ENCODE peak calls at places on chromosomes 6 and 20, in nine cellular contexts. W is astrocyte of the spinal cord; X is colonic mucosa; O is iPS-NIHi11; C is GM18507; F is NCI-H1105; M is HTR-8/SVneo; D is kidney epithelial cell; P is activated naive CD4-positive, alpha-beta T cell treated with anti-CD3 and anti-CD28 coated beads, Interleukin-2, amount 50 U/mL, for 16 hours. H is an unnamed sample.

GRCh38 chr6:87791029-87791428 is 89.0 kb upstream of the AKIRIN2 start:
- DNase-seq in W (no peak), X (no peak), O (no peak), C (no peak), F (no peak), M (no peak), D (no peak), P (no peak), H (no peak)

GRCh38 chr6:52595000-52595795 is 18.3 kb upstream of the TRAM2 start:
- DNase-seq in W (peak; percentile 92), X (peak; percentile 76), O (peak; percentile 74), C (no peak), F (no peak), M (peak; percentile 67), D (peak; percentile 95), P (no peak), H (no peak)

GRCh38 chr20:3204124-3204794 is at the start of gene DDRGK1:
- DNase-seq in W (peak; percentile 84), X (peak; percentile 95), O (peak; percentile 94), C (peak; percentile 86), F (peak; percentile 78), M (peak; percentile 95), D (peak; percentile 19), P (peak; percentile 90), H (peak; percentile 96)

GRCh38 chr6:2387445-2387844 is 142.0 kb upstream of the GMDS start:
- DNase-seq in W (no peak), X (no peak), O (no peak), C (no peak), F (no peak), M (no peak), D (no peak), P (no peak), H (no peak)

GRCh38 chr20:61970357-61970756 is 95.3 kb downstream of the TAF4 start:
- DNase-seq in W (no peak), X (no peak), O (no peak), C (no peak), F (no peak), M (no peak), D (no peak), P (no peak), H (peak; percentile 27)

GRCh38 chr6:150325093-150325772 is 43.6 kb upstream of the IYD start:
- DNase-seq in W (no peak), X (no peak), O (peak; percentile 38), C (no peak), F (no peak), M (no peak), D (peak; percentile 35), P (no peak), H (no peak)

GRCh38 chr6:44234101-44235090 is 11.0 kb downstream of the SLC29A1 start:
- DNase-seq in W (peak; percentile 82), X (peak; percentile 61), O (peak; percentile 73), C (no peak), F (no peak), M (no peak), D (peak; percentile 56), P (no peak), H (no peak)

GRCh38 chr20:56194042-56194441 is 54.5 kb upstream of the MC3R start:
- DNase-seq in W (no peak), X (no peak), O (no peak), C (no peak), F (no peak), M (no peak), D (no peak), P (no peak), H (no peak)

GRCh38 chr6:131122516-131122915 is 12.8 kb upstream of the AKAP7 start:
- DNase-seq in W (no peak), X (no peak), O (no peak), C (no peak), F (no peak), M (no peak), D (no peak), P (no peak), H (no peak)

GRCh38 chr6:123619156-123619555 is 17.6 kb downstream of the TRDN start:
- DNase-seq in W (no peak), X (no peak), O (no peak), C (no peak), F (no peak), M (no peak), D (no peak), P (no peak), H (no peak)

GRCh38 chr20:61394088-61394822 is 142.2 kb downstream of the CDH4 start:
- DNase-seq in W (no peak), X (no peak), O (no peak), C (no peak), F (no peak), M (no peak), D (no peak), P (no peak), H (no peak)

GRCh38 chr20:33882481-33882880 is 71.3 kb downstream of the CHMP4B start:
- DNase-seq in W (no peak), X (no peak), O (peak; percentile 14), C (no peak), F (no peak), M (no peak), D (no peak), P (no peak), H (no peak)

GRCh38 chr20:60586417-60587105 is 628.3 kb downstream of the CDH26 start:
- DNase-seq in W (no peak), X (no peak), O (no peak), C (no peak), F (no peak), M (no peak), D (no peak), P (no peak), H (no peak)

GRCh38 chr6:159819098-159819497 is 19.0 kb downstream of the PNLDC1 start:
- DNase-seq in W (no peak), X (no peak), O (no peak), C (no peak), F (no peak), M (no peak), D (no peak), P (no peak), H (no peak)

GRCh38 chr6:155495011-155495768 is 39.6 kb upstream of the NOX3 start:
- DNase-seq in W (peak; percentile 70), X (peak; percentile 20), O (peak; percentile 55), C (no peak), F (no peak), M (peak; percentile 4), D (no peak), P (no peak), H (no peak)

GRCh38 chr6:110756817-110757216 is 58.5 kb downstream of the CDK19 start:
- DNase-seq in W (no peak), X (no peak), O (no peak), C (no peak), F (no peak), M (no peak), D (no peak), P (no peak), H (no peak)

GRCh38 chr6:90197854-90198496 is 98.7 kb downstream of the BACH2 start:
- DNase-seq in W (peak; percentile 53), X (no peak), O (no peak), C (no peak), F (no peak), M (no peak), D (no peak), P (no peak), H (no peak)

GRCh38 chr20:39108746-39109145 is 146.6 kb downstream of the DHX35 start:
- DNase-seq in W (no peak), X (no peak), O (no peak), C (no peak), F (no peak), M (peak; percentile 36), D (no peak), P (no peak), H (no peak)

GRCh38 chr6:37319156-37319555 is 34.6 kb upstream of the RNF8 start:
- DNase-seq in W (no peak), X (no peak), O (no peak), C (no peak), F (no peak), M (no peak), D (no peak), P (no peak), H (no peak)

GRCh38 chr20:32976746-32977145 is 27.5 kb downstream of the SUN5 start:
- DNase-seq in W (no peak), X (no peak), O (no peak), C (no peak), F (no peak), M (no peak), D (no peak), P (no peak), H (no peak)

GRCh38 chr6:129370268-129370916 is 339.6 kb downstream of the ARHGAP18 start:
- DNase-seq in W (peak; percentile 72), X (peak; percentile 64), O (peak; percentile 30), C (no peak), F (peak; percentile 15), M (peak; percentile 15), D (no peak), P (peak; percentile 47), H (peak; percentile 73)

GRCh38 chr6:11727995-11728961 is 50.3 kb downstream of the ADTRP start:
- DNase-seq in W (no peak), X (no peak), O (no peak), C (no peak), F (no peak), M (no peak), D (no peak), P (peak; percentile 43), H (no peak)

GRCh38 chr6:107418118-107418517 is 41.2 kb downstream of the PDSS2 start:
- DNase-seq in W (no peak), X (no peak), O (peak; percentile 35), C (no peak), F (no peak), M (peak; percentile 7), D (no peak), P (no peak), H (no peak)

GRCh38 chr6:112193535-112194051 is 60.8 kb downstream of the LAMA4 start:
- DNase-seq in W (no peak), X (no peak), O (no peak), C (no peak), F (no peak), M (no peak), D (no peak), P (no peak), H (no peak)

GRCh38 chr6:56957856-56958255 is 2.9 kb downstream of the BEND6 start:
- DNase-seq in W (no peak), X (no peak), O (no peak), C (no peak), F (no peak), M (no peak), D (no peak), P (no peak), H (no peak)

GRCh38 chr20:32132911-32133549 is 23.5 kb downstream of the TM9SF4 start:
- DNase-seq in W (no peak), X (no peak), O (no peak), C (no peak), F (no peak), M (no peak), D (no peak), P (no peak), H (no peak)

GRCh38 chr20:34709044-34709835 is 5.1 kb downstream of the TP53INP2 start:
- DNase-seq in W (peak; percentile 74), X (peak; percentile 92), O (peak; percentile 90), C (peak; percentile 56), F (peak; percentile 88), M (peak; percentile 87), D (no peak), P (peak; percentile 74), H (peak; percentile 91)

GRCh38 chr6:157974341-157974894 is 7.2 kb upstream of the SYNJ2 start:
- DNase-seq in W (no peak), X (no peak), O (no peak), C (no peak), F (no peak), M (peak; percentile 45), D (no peak), P (no peak), H (no peak)

GRCh38 chr6:42711930-42712329 is 10.5 kb downstream of the PRPH2 start:
- DNase-seq in W (no peak), X (no peak), O (no peak), C (no peak), F (no peak), M (no peak), D (no peak), P (no peak), H (no peak)

GRCh38 chr20:45629496-45630100 is at the start of gene WFDC10A:
- DNase-seq in W (peak; percentile 25), X (peak; percentile 54), O (peak; percentile 84), C (peak; percentile 12), F (peak; percentile 7), M (peak; percentile 77), D (peak; percentile 16), P (no peak), H (peak; percentile 65)

GRCh38 chr20:11544029-11544678 is 373.5 kb upstream of the BTBD3 start:
- DNase-seq in W (peak; percentile 80), X (peak; percentile 57), O (peak; percentile 48), C (no peak), F (no peak), M (peak; percentile 59), D (peak; percentile 16), P (no peak), H (no peak)

H was measured in activated effector memory CD4-positive, alpha-beta T cell treated with anti-CD3 and anti-CD28 coated beads, Interleukin-2, amount 50 U/mL, for 16 hours.